ENCODE peak calls at places on chromosome 17, in four cellular contexts. L, K, Q and I are unnamed samples.
A peak's percentile ranks its signal among the peaks of the same experiment; 100 is the strongest.

GRCh38 chr17:2172447-2172938 is 117.6 kb downstream of the HIC1 start:
- DNase-seq in L (peak; percentile 89), K (peak; percentile 91), Q (peak; percentile 89), I (peak; percentile 75)

GRCh38 chr17:69455040-69455439 is 40.5 kb downstream of the MAP2K6 start:
- DNase-seq in L (no peak), K (no peak), Q (no peak), I (no peak)

GRCh38 chr17:63960006-63960405 is 12.7 kb downstream of the SCN4A start:
- DNase-seq in L (no peak), K (no peak), Q (no peak), I (no peak)

GRCh38 chr17:83194761-83195329 is 115.4 kb downstream of the METRNL start:
- DNase-seq in L (no peak), K (no peak), Q (peak; percentile 52), I (no peak)

GRCh38 chr17:55344514-55344997 is 77.1 kb downstream of the MMD start:
- DNase-seq in L (no peak), K (no peak), Q (no peak), I (no peak)

GRCh38 chr17:80872011-80872929 is 119.4 kb upstream of the CHMP6 start:
- DNase-seq in L (no peak), K (no peak), Q (no peak), I (no peak)

GRCh38 chr17:45145035-45145389 is 3.3 kb upstream of the HEXIM1 start:
- DNase-seq in L (no peak), K (no peak), Q (no peak), I (no peak)

GRCh38 chr17:71922439-71922838 is 198.4 kb upstream of the SOX9 start:
- DNase-seq in L (peak; percentile 91), K (peak; percentile 89), Q (peak; percentile 53), I (peak; percentile 85)

GRCh38 chr17:15920758-15921239 is 24.1 kb upstream of the ADORA2B start:
- DNase-seq in L (peak; percentile 95), K (peak; percentile 97), Q (peak; percentile 97), I (peak; percentile 91)

GRCh38 chr17:48596000-48596734 is 2.6 kb upstream of the HOXB5 start:
- DNase-seq in L (no peak), K (no peak), Q (no peak), I (no peak)

GRCh38 chr17:77419547-77420475 is 279.0 kb downstream of the SEC14L1 start:
- DNase-seq in L (peak; percentile 51), K (peak; percentile 58), Q (peak; percentile 41), I (no peak)

GRCh38 chr17:18932360-18933055 is 19.5 kb upstream of the SLC5A10 start:
- DNase-seq in L (no peak), K (no peak), Q (no peak), I (no peak)

GRCh38 chr17:28227278-28228108 is 91.5 kb upstream of the TMEM97 start:
- DNase-seq in L (peak; percentile 41), K (peak; percentile 14), Q (peak; percentile 19), I (peak; percentile 83)

GRCh38 chr17:75009139-75009724 is 3.2 kb upstream of the MRPL58 start:
- DNase-seq in L (no peak), K (no peak), Q (no peak), I (peak; percentile 22)

GRCh38 chr17:78343433-78344201 is 16.3 kb downstream of the SOCS3 start:
- DNase-seq in L (no peak), K (no peak), Q (no peak), I (no peak)

GRCh38 chr17:78174332-78174869 is 6.0 kb downstream of the SYNGR2 start:
- DNase-seq in L (no peak), K (no peak), Q (no peak), I (peak; percentile 39)

GRCh38 chr17:42202696-42203095 is 8.4 kb upstream of the GHDC start:
- DNase-seq in L (peak; percentile 72), K (no peak), Q (no peak), I (no peak)

GRCh38 chr17:81868674-81869220 is 2.4 kb downstream of the ARHGDIA start:
- DNase-seq in L (peak; percentile 93), K (peak; percentile 81), Q (peak; percentile 89), I (peak; percentile 78)

GRCh38 chr17:79620207-79621038 is 9.6 kb upstream of the RBFOX3 start:
- DNase-seq in L (no peak), K (no peak), Q (no peak), I (no peak)

GRCh38 chr17:46978489-46979022 is 497 bp downstream of the RPRML start:
- DNase-seq in L (no peak), K (no peak), Q (no peak), I (no peak)

GRCh38 chr17:29568331-29569244 is at the start of gene TP53I13:
- DNase-seq in L (peak; percentile 83), K (peak; percentile 70), Q (peak; percentile 61), I (peak; percentile 83)

GRCh38 chr17:2784864-2785263 is 11.4 kb upstream of the RAP1GAP2 start:
- DNase-seq in L (no peak), K (no peak), Q (no peak), I (no peak)

GRCh38 chr17:50608700-50609375 is 25.8 kb upstream of the ABCC3 start:
- DNase-seq in L (no peak), K (no peak), Q (no peak), I (no peak)

GRCh38 chr17:36731091-36731490 is 129.7 kb downstream of the MRM1 start:
- DNase-seq in L (no peak), K (no peak), Q (no peak), I (peak; percentile 24)

GRCh38 chr17:77429985-77430752 is 289.4 kb downstream of the SEC14L1 start:
- DNase-seq in L (peak; percentile 97), K (peak; percentile 99), Q (peak; percentile 99), I (peak; percentile 74)

GRCh38 chr17:57494446-57494845 is 238.1 kb downstream of the MSI2 start:
- DNase-seq in L (no peak), K (no peak), Q (no peak), I (no peak)

GRCh38 chr17:75619506-75620431 is 13.5 kb upstream of the SMIM5 start:
- DNase-seq in L (peak; percentile 38), K (peak; percentile 22), Q (peak; percentile 22), I (peak; percentile 45)

GRCh38 chr17:61393904-61394629 is 5.6 kb upstream of the TBX2 start:
- DNase-seq in L (no peak), K (peak; percentile 29), Q (no peak), I (no peak)

GRCh38 chr17:53707546-53707945 is 115.2 kb upstream of the KIF2B start:
- DNase-seq in L (no peak), K (no peak), Q (no peak), I (no peak)

GRCh38 chr17:19371259-19372003 is 6.9 kb upstream of the MAPK7 start:
- DNase-seq in L (no peak), K (no peak), Q (no peak), I (no peak)

GRCh38 chr17:67289174-67289876 is 44.3 kb upstream of the HELZ start:
- DNase-seq in L (peak; percentile 54), K (peak; percentile 58), Q (peak; percentile 69), I (no peak)

GRCh38 chr17:2302740-2303277 is 776 bp downstream of the SMG6 start:
- DNase-seq in L (peak; percentile 29), K (no peak), Q (no peak), I (peak; percentile 24)

GRCh38 chr17:27551701-27552466 is 79.1 kb upstream of the LGALS9 start:
- DNase-seq in L (peak; percentile 36), K (no peak), Q (no peak), I (peak; percentile 60)

GRCh38 chr17:15404116-15404730 is 62.8 kb upstream of the TEKT3 start:
- DNase-seq in L (peak; percentile 28), K (peak; percentile 36), Q (peak; percentile 58), I (no peak)

GRCh38 chr17:10327640-10328039 is 45.2 kb downstream of the MYH13 start:
- DNase-seq in L (peak; percentile 71), K (peak; percentile 3), Q (peak; percentile 82), I (peak; percentile 47)

GRCh38 chr17:60390881-60391418 is 983 bp downstream of the USP32 start:
- DNase-seq in L (peak; percentile 56), K (peak; percentile 47), Q (peak; percentile 39), I (peak; percentile 41)